ENCODE peak calls at places on chromosomes 16 and 17, in nine cellular contexts. O is left lung, K is uterus, L is mesendoderm, W is tibial nerve, J is IMR-90, R is left ventricle myocardium inferior, X is psoas muscle, S is body of pancreas. D is an unnamed sample.

GRCh38 chr17:38724337-38724988 is 5.7 kb upstream of the CISD3 start:
- DNase-seq in R (peak; percentile 72), W (no peak), X (peak; percentile 50), L (no peak), K (no peak), S (peak; percentile 78), O (no peak), J (no peak), D (peak; percentile 86)

GRCh38 chr16:22008215-22009142 is 568 bp downstream of the MOSMO start:
- DNase-seq in O (peak; percentile 84), K (peak; percentile 28), R (no peak), X (peak; percentile 38), S (peak; percentile 14), W (no peak), J (no peak), L (no peak), D (peak; percentile 69)

GRCh38 chr17:66459811-66460270 is 157.4 kb downstream of the PRKCA start:
- DNase-seq in O (no peak), X (peak; percentile 40), S (peak; percentile 35), K (peak; percentile 89), J (peak; percentile 99), L (peak; percentile 37), R (peak; percentile 40), W (peak; percentile 56), D (no peak)

GRCh38 chr17:61537264-61537771 is 53.7 kb downstream of the NACA2 start:
- DNase-seq in L (no peak), W (no peak), S (no peak), X (no peak), K (no peak), O (no peak), R (no peak), J (no peak), D (no peak)

GRCh38 chr16:89599451-89599858 is 14.0 kb upstream of the DPEP1 start:
- DNase-seq in J (no peak), K (no peak), L (peak; percentile 79), W (no peak), R (no peak), O (peak; percentile 49), S (peak; percentile 72), X (no peak), D (no peak)

GRCh38 chr16:75452464-75453190 is 11.9 kb downstream of the TMEM170A start:
- DNase-seq in K (no peak), X (no peak), S (peak; percentile 18), J (no peak), L (no peak), O (no peak), W (no peak), R (no peak), D (peak; percentile 33)

GRCh38 chr16:79367822-79368221 is 232.7 kb downstream of the MAF start:
- DNase-seq in J (no peak), O (no peak), L (no peak), K (no peak), X (no peak), S (no peak), R (no peak), W (no peak), D (no peak)

GRCh38 chr16:49441366-49441780 is 67.8 kb downstream of the C16orf78 start:
- DNase-seq in O (no peak), X (peak; percentile 39), S (peak; percentile 41), R (peak; percentile 33), J (no peak), K (peak; percentile 23), W (peak; percentile 15), L (peak; percentile 91), D (peak; percentile 65)

GRCh38 chr17:10295728-10296343 is 77.0 kb downstream of the MYH13 start:
- DNase-seq in O (no peak), X (peak; percentile 36), R (peak; percentile 37), K (peak; percentile 43), S (peak; percentile 34), J (peak; percentile 33), L (peak; percentile 84), W (peak; percentile 46), D (peak; percentile 66)

GRCh38 chr17:77186141-77186604 is 45.4 kb downstream of the SEC14L1 start:
- DNase-seq in J (no peak), W (no peak), X (no peak), R (peak; percentile 28), K (no peak), S (no peak), L (no peak), O (no peak), D (peak; percentile 48)

GRCh38 chr16:75805946-75806345 is 79.7 kb upstream of the CPHXL start:
- DNase-seq in O (no peak), K (no peak), S (no peak), L (peak; percentile 15), J (no peak), R (no peak), X (no peak), W (no peak), D (no peak)

GRCh38 chr17:78726471-78727010 is 55.5 kb downstream of the CYTH1 start:
- DNase-seq in L (no peak), X (no peak), K (no peak), W (no peak), J (no peak), S (no peak), O (no peak), R (no peak), D (no peak)

GRCh38 chr16:19114359-19115147 is 789 bp downstream of the ITPRIPL2 start:
- DNase-seq in O (peak; percentile 85), L (peak; percentile 85), K (peak; percentile 76), J (peak; percentile 68), S (peak; percentile 74), R (peak; percentile 62), X (peak; percentile 73), W (peak; percentile 47), D (peak; percentile 72)

GRCh38 chr17:75681289-75681688 is 14.2 kb downstream of the SAP30BP start:
- DNase-seq in W (no peak), S (no peak), J (peak; percentile 58), O (no peak), R (no peak), L (no peak), K (no peak), X (no peak), D (no peak)

GRCh38 chr16:48454051-48454450 is 68.8 kb upstream of the SIAH1 start:
- DNase-seq in R (no peak), L (no peak), W (no peak), S (no peak), X (no peak), J (no peak), O (no peak), K (no peak), D (no peak)

GRCh38 chr16:89071686-89072182 is 21.9 kb upstream of the ACSF3 start:
- DNase-seq in J (no peak), O (peak; percentile 51), L (no peak), X (no peak), W (no peak), R (no peak), K (no peak), S (no peak), D (no peak)

DNA sequence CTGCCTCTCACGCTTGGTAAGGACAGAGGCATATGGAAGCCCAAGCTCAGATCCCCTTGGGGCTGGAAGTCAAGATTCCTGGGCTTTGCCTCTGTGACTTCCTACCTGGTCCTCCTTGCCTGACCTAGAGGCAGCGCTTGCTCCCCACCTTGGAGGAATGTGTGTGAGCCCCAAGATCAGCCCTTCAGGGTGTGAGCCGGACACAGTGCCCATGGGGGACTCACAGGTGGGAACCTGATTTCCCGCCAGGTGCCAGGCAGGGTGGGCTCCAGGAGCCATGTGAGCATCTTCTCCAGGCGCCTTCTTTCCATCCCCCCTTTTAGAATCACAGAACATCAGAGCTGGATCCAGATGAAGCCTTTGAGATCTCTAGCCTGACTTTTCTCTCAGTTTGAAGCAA is 10.2 kb downstream of the CD300LG start:
- DNase-seq in O (no peak), W (no peak), L (no peak), S (no peak), K (no peak), J (no peak), X (no peak), R (no peak), D (no peak)
- H3K4me1 ChIP-seq in O (no peaks in the 10 kb centered on the region), W (no peaks in the 10 kb centered on the region), L (no peaks in the 10 kb centered on the region), S (no peaks in the 10 kb centered on the region), K (no peaks in the 10 kb centered on the region), J (no peaks in the 10 kb centered on the region), X (peaks cover 9% of the 10 kb centered on the region), R (peaks cover 77% of the 10 kb centered on the region), D (peaks cover 23% of the 10 kb centered on the region)

GRCh38 chr16:10386517-10387377 is 886 bp downstream of the ATF7IP2 start:
- DNase-seq in L (peak; percentile 16), X (no peak), S (no peak), J (peak; percentile 2), K (no peak), W (no peak), O (no peak), R (no peak), D (no peak)
- H3K27ac ChIP-seq in L (no peak overlapping the region), X (peak overlapping the region; percentile 64), S (peak overlapping the region; percentile 71), J (no peak overlapping the region), K (no peak overlapping the region), W (no peak overlapping the region), O (peak overlapping the region; percentile 79), R (peak overlapping the region; percentile 92), D (peak overlapping the region; percentile 52)

DNA sequence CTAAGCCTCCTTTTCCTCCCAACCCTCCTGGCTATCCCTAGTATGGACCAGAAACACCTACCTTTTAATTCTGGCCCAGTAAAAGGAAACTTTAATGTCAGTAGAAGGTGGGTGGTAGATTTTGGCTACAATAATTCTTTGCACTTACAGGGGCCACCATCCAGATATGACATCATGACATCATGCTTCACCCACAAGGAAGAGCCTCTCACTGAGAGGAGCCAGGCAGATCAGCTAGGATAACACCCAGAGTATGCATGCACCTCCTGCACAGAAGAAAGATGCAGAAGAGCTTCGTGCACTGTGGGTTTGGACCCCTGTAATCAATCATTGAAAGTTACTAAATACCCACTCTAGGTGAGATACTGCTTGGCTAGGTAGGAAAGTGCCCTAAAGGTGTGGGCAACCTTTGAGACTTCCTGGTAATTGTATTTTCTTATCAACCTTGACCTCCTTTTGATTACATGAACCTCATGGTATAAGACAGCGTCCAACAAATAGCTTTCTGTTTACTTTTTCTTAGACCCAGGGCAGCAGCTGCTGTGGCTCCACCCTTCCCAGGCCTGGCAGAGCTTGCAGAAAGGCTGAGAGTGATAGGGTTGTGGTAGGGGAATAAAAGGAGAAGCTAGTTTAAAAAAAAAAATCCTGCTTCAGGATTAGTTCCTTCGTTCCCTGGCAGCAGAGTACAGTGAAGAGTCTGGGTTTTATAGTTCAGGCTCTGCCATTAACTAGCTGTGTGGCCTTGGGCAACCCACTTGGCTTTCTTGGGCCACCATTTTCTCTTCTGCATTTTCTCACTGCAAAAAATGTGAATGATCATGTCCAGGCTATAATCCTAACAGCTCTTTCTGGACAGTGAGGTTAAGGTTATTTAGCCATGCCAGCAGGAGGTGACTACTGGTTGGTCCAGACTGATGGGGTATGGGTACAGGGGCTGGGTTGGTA is 6.2 kb downstream of the MAP3K14 start:
- DNase-seq in R (peak; percentile 51), X (no peak), J (no peak), S (peak; percentile 92), K (no peak), L (no peak), O (no peak), W (no peak), D (peak; percentile 88)
- H3K4me1 ChIP-seq in R (peaks cover 100% of the 10 kb centered on the region), X (peaks cover 95% of the 10 kb centered on the region), J (peaks cover 55% of the 10 kb centered on the region), S (peaks cover 98% of the 10 kb centered on the region), K (peaks cover 25% of the 10 kb centered on the region), L (peaks cover 4% of the 10 kb centered on the region), O (peaks cover 69% of the 10 kb centered on the region), W (peaks cover 91% of the 10 kb centered on the region), D (peaks cover 47% of the 10 kb centered on the region)

DNA sequence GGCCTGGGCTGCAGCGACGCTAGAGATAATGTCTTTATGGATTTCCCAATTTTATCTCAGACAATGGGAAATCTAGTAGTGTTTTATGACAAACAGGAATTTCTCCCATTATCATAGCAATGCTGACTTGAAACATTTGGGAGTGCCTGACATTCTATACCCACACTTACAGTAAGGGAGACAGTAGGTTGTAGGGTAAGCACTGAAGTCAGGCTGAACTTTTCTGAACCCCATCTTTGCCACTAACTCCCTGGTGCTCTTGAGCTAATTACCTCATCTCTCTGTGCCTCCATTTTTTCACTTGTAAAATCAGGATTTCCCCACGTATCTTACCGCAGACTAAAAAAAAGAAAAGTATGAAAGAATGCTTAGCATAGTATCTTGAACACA is 13.3 kb upstream of the ITGB3 start:
- DNase-seq in W (no peak), X (no peak), K (no peak), J (no peak), O (no peak), R (no peak), L (no peak), S (no peak), D (no peak)
- H3K27ac ChIP-seq in W (no peak overlapping the region), X (peak overlapping the region; percentile 79), K (peak overlapping the region; percentile 51), J (peak overlapping the region; percentile 60), O (peak overlapping the region; percentile 69), R (peak overlapping the region; percentile 82), L (no peak overlapping the region), S (no peak overlapping the region), D (peak overlapping the region; percentile 94)